ENCODE peak calls at places on chromosomes 12 and 14, in four cellular contexts. J is SK-N-SH, S is HCT116, Y is HepG2. A is an unnamed sample. For H3K36me3, the result is how much of the 10 kb centered on the place peaks cover.

GRCh38 chr12:39975374-39975918 is 130.4 kb downstream of the SLC2A13 start:
- DNase-seq in S (no peak), Y (no peak), J (no peak), A (no peak)

GRCh38 chr14:100611811-100612480 is 24.7 kb upstream of the BEGAIN start:
- DNase-seq in J (peak), S (no peak), Y (no peak), A (no peak)

GRCh38 chr12:49578471-49579112 is 10.7 kb upstream of the MCRS1 start:
- DNase-seq in Y (no peak), S (no peak), J (no peak), A (no peak)

GRCh38 chr12:1507308-1507707 is 87.1 kb downstream of the FBXL14 start:
- DNase-seq in J (no peak), Y (no peak), S (no peak), A (no peak)

GRCh38 chr12:76919388-76920181 is 40.8 kb upstream of the CSRP2 start:
- DNase-seq in Y (no peak), S (no peak), J (no peak), A (no peak)

GRCh38 chr14:99271288-99271941 is 582 bp downstream of the BCL11B start:
- DNase-seq in J (no peak), S (no peak), Y (no peak), A (no peak)

GRCh38 chr12:17062296-17063061 is 456.5 kb upstream of the LMO3 start:
- DNase-seq in S (no peak), Y (no peak), J (no peak), A (peak)

GRCh38 chr14:91021115-91021514 is 39.3 kb downstream of the RPS6KA5 start:
- DNase-seq in S (no peak), Y (no peak), J (no peak), A (no peak)

GRCh38 chr14:68650403-68650994 is 142.4 kb downstream of the ZFP36L1 start:
- DNase-seq in S (no peak), J (no peak), Y (no peak), A (no peak)

GRCh38 chr14:44912041-44912869 is 49.5 kb downstream of the KLHL28 start:
- DNase-seq in Y (no peak), S (no peak), J (peak), A (no peak)

GRCh38 chr14:79199217-79199616 is 1012.1 kb downstream of the DIO2 start:
- DNase-seq in Y (no peak), S (no peak), J (no peak), A (no peak)

GRCh38 chr14:71266994-71267636 is 359.9 kb downstream of the PCNX1 start:
- DNase-seq in Y (no peak), J (no peak), S (no peak), A (no peak)

GRCh38 chr12:105741786-105742566 is 396.8 kb downstream of the NUAK1 start:
- DNase-seq in S (no peak), J (no peak), Y (no peak), A (no peak)

GRCh38 chr12:50174971-50175715 is 8.0 kb upstream of the CERS5 start:
- DNase-seq in Y (peak), J (peak), S (peak), A (peak)

GRCh38 chr12:75315518-75315917 is 14.6 kb downstream of the CAPS2 start:
- DNase-seq in Y (no peak), J (no peak), S (no peak), A (no peak)

GRCh38 chr14:92341791-92342190 is 18.8 kb downstream of the SLC24A4 start:
- DNase-seq in S (no peak), J (no peak), Y (no peak), A (no peak)

GRCh38 chr12:31533470-31533869 is 57.5 kb downstream of the DENND5B start:
- DNase-seq in Y (peak), S (no peak), J (no peak), A (no peak)

GRCh38 chr14:101590616-101591015 is 29.3 kb downstream of the DIO3 start:
- DNase-seq in S (no peak), Y (no peak), J (peak), A (no peak)

GRCh38 chr14:92516966-92517350 is 3.4 kb downstream of the RIN3 start:
- DNase-seq in J (no peak), S (no peak), Y (no peak), A (no peak)

GRCh38 chr14:30532264-30532663 is 26.7 kb upstream of the G2E3 start:
- DNase-seq in S (no peak), Y (no peak), J (no peak), A (no peak)

GRCh38 chr12:18068355-18068754 is 21.6 kb downstream of the RERGL start:
- DNase-seq in Y (no peak), S (no peak), J (no peak), A (no peak)

GRCh38 chr12:77728018-77728417 is 102.7 kb upstream of the NAV3 start:
- DNase-seq in S (no peak), J (no peak), Y (no peak), A (no peak)

GRCh38 chr12:42119085-42119633 is 25.5 kb downstream of the GXYLT1 start:
- DNase-seq in Y (no peak), S (no peak), J (no peak), A (no peak)

GRCh38 chr14:104477804-104478375 is 101.7 kb upstream of the C14orf180 start:
- DNase-seq in J (no peak), Y (no peak), S (no peak), A (no peak)

GRCh38 chr12:14900521-14901227 is 15.0 kb upstream of the MGP start:
- DNase-seq in S (no peak), J (no peak), Y (no peak), A (no peak)

GRCh38 chr12:10140001-10140400 is 10.0 kb upstream of the CLEC7A start:
- DNase-seq in J (peak), S (peak), Y (peak), A (no peak)

GRCh38 chr12:130351331-130351730 is 13.6 kb downstream of the PIWIL1 start:
- DNase-seq in Y (no peak), S (no peak), J (no peak), A (no peak)

GRCh38 chr14:54589076-54589475 is 22.1 kb downstream of the SAMD4A start:
- DNase-seq in J (no peak), Y (no peak), S (no peak), A (no peak)

GRCh38 chr12:75908961-75909699 is 122.4 kb downstream of the PHLDA1 start:
- DNase-seq in Y (peak), S (no peak), J (peak), A (no peak)

GRCh38 chr14:70672328-70672675 is 30.6 kb downstream of the TTC9 start:
- DNase-seq in S (no peak), J (no peak), Y (no peak), A (no peak)

GRCh38 chr14:91890291-91890749 is 23.0 kb upstream of the TC2N start:
- DNase-seq in J (no peak), Y (no peak), S (no peak), A (no peak)

GRCh38 chr14:21917699-21918436 is 244.2 kb upstream of the OR4E1 start:
- DNase-seq in Y (peak), J (peak), S (peak), A (peak)

GRCh38 chr12:132593938-132594358 is 16.4 kb downstream of the LRCOL1 start:
- DNase-seq in Y (peak), S (peak), J (peak), A (peak)

GRCh38 chr12:74370608-74371216 is 166.9 kb upstream of the ATXN7L3B start:
- DNase-seq in S (no peak), Y (no peak), J (no peak), A (no peak)

GRCh38 chr12:93776581-93777018 is 99.4 kb downstream of the CRADD start:
- DNase-seq in J (no peak), Y (no peak), S (no peak), A (no peak)

GRCh38 chr12:57604454-57605307 is at the start of gene DTX3:
- DNase-seq in Y (no peak), J (peak), S (no peak), A (no peak)

GRCh38 chr12:16325426-16325825 is 22.0 kb upstream of the MGST1 start:
- DNase-seq in J (no peak), S (no peak), Y (no peak), A (no peak)

GRCh38 chr12:62098131-62098530 is 162.1 kb upstream of the USP15 start:
- DNase-seq in Y (no peak), S (no peak), J (no peak), A (no peak)

DNA sequence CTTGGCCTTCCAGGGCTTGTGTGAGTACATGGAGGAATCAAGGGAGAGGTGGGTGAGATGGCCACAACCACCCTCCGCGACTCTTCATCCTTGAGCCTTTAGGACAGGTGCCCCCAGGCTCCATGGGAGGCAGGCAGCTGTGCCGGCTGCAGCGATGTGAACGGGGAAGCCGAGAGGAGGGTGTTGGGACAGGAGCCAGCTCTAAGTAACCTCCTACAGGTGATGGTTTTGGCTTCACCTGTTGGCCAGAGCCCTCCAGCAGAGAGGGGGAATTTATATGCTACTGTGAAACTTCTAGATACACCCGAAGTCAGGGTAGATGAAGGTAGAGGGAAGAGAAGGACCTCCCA is 132.2 kb upstream of the HIF1A start:
- DNase-seq in S (no peak), J (no peak), Y (no peak), A (no peak)
- TF ChIP-seq SIN3A in S (no peak), J (no peak), Y (no peak), A (no peak)

DNA sequence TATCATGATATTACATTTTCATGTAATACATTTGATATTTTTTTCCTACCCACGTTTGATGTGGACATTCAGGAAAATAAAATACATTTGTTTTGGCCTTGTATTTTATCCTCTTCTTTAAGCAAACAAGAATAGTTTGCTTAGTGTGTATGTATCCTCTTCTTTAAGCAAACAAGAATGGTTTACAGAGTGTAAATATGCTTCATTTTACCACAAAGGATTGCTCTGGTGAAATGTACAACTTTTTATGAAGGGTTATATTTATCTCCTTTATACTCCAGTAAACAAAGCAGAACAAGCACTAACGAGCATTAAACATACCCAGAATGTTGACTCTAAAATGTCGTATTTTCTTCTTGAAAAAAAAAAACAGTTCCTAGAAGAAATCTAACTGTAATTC is 244.7 kb downstream of the KCNH5 start:
- DNase-seq in J (no peak), S (no peak), Y (no peak), A (no peak)
- TF ChIP-seq POLR2AphosphoS5 in J (no peak), S (no peak), Y (no peak), A (no peak)

DNA sequence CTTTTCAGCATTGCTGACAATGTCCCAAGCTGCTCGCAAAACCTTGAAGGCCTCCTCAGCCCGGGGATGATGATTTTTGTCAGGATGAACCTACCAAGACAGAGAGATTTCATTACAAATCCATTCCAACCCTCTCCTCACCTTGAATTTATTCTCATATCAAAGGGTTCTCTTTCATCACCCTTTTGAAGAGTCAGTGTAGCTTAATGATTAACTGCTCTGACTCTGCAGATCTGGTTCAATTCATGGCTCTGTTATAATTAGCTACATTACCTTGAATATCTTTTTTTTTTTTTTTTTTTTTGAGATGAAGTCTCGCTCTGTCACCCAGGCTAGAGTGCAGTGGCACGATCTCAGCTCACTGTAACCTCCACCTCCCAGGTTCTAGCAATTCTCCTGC is 5.6 kb downstream of the ORMDL2 start:
- DNase-seq in J (no peak), S (no peak), Y (peak), A (no peak)
- H3K36me3 ChIP-seq in J (half or more), S (under half), Y (under half), A (under half)

GRCh38 chr12:95214466-95214865 is 2.8 kb downstream of the FGD6 start:
- DNase-seq in Y (no peak), S (no peak), J (no peak), A (no peak)
- TF ChIP-seq SIN3A in Y (no peak), S (no peak), J (no peak), A (no peak)